ENCODE peak calls at places on chromosomes 2 and 18, in five cellular contexts. D, B, I, K and U are unnamed samples.

GRCh38 chr18:2547477-2548087 is 23.7 kb downstream of the METTL4 start:
- DNase-seq in B (peak), D (no peak), I (no peak), K (no peak), U (peak)

GRCh38 chr2:144886847-144887246 is 366.9 kb upstream of the ZEB2 start:
- DNase-seq in I (no peak), D (no peak), K (no peak), B (no peak), U (no peak)

GRCh38 chr2:239763433-239764097 is 261.6 kb downstream of the NDUFA10 start:
- DNase-seq in B (no peak), K (no peak), D (no peak), I (no peak), U (no peak)

GRCh38 chr2:75790121-75790520 is 79.4 kb upstream of the GCFC2 start:
- DNase-seq in D (no peak), I (no peak), B (no peak), K (no peak), U (no peak)

GRCh38 chr2:70702711-70703395 is 65.1 kb downstream of the ADD2 start:
- DNase-seq in K (no peak), B (no peak), D (no peak), I (no peak), U (no peak)

GRCh38 chr18:3605562-3606443 is 155.8 kb downstream of the TGIF1 start:
- DNase-seq in I (no peak), B (peak), K (no peak), D (no peak), U (no peak)

GRCh38 chr2:64837116-64837704 is 152.0 kb upstream of the SLC1A4 start:
- DNase-seq in I (no peak), K (no peak), B (no peak), D (no peak), U (no peak)

GRCh38 chr18:76687271-76688006 is 134.9 kb upstream of the ZNF236 start:
- DNase-seq in B (no peak), I (no peak), K (peak), D (no peak), U (peak)

GRCh38 chr2:238123991-238124470 is 14.4 kb upstream of the KLHL30 start:
- DNase-seq in I (no peak), B (no peak), K (no peak), D (no peak), U (no peak)

GRCh38 chr2:183035954-183036669 is 2.1 kb downstream of the NCKAP1 start:
- DNase-seq in B (peak), D (no peak), I (no peak), K (no peak), U (peak)

GRCh38 chr2:42935692-42936631 is 143.6 kb upstream of the HAAO start:
- DNase-seq in K (no peak), B (no peak), I (no peak), D (no peak), U (no peak)

GRCh38 chr2:74747411-74748080 is 86.4 kb upstream of the HK2 start:
- DNase-seq in I (no peak), D (no peak), B (no peak), K (no peak), U (no peak)

GRCh38 chr18:23981369-23981768 is 33.2 kb upstream of the TTC39C start:
- DNase-seq in D (no peak), I (no peak), B (no peak), K (no peak), U (no peak)

GRCh38 chr2:45771251-45771650 is 119.8 kb downstream of the PRKCE start:
- DNase-seq in B (no peak), I (no peak), K (no peak), D (no peak), U (no peak)

GRCh38 chr2:80256396-80257167 is 48.0 kb downstream of the LRRTM1 start:
- DNase-seq in K (no peak), B (no peak), D (no peak), I (no peak), U (no peak)

GRCh38 chr18:12307871-12308385 is at the start of gene TUBB6:
- DNase-seq in D (no peak), I (no peak), K (no peak), B (no peak), U (peak)

GRCh38 chr2:204538179-204539009 is 6.9 kb upstream of the PARD3B start:
- DNase-seq in B (no peak), K (no peak), D (no peak), I (no peak), U (no peak)

GRCh38 chr18:72742002-72742401 is 125.8 kb downstream of the NETO1 start:
- DNase-seq in B (no peak), K (no peak), D (no peak), I (no peak), U (no peak)

GRCh38 chr2:222703091-222703490 is 31.6 kb downstream of the MOGAT1 start:
- DNase-seq in K (no peak), D (no peak), I (no peak), B (no peak), U (no peak)

GRCh38 chr2:125455110-125455509 is 1200.8 kb upstream of the GYPC start:
- DNase-seq in I (no peak), B (no peak), K (no peak), D (no peak), U (no peak)

GRCh38 chr18:23067236-23067635 is 68.0 kb upstream of the CABLES1 start:
- DNase-seq in I (no peak), B (peak), K (no peak), D (no peak), U (no peak)

GRCh38 chr2:240455719-240456606 is 20.5 kb downstream of the GPC1 start:
- DNase-seq in D (no peak), K (no peak), I (no peak), B (no peak), U (no peak)

GRCh38 chr2:114550895-114551793 is 108.7 kb downstream of the DPP10 start:
- DNase-seq in K (no peak), B (peak), D (no peak), I (peak), U (peak)

GRCh38 chr2:200797242-200797770 is 14.4 kb upstream of the BZW1 start:
- DNase-seq in B (no peak), D (no peak), K (no peak), I (no peak), U (no peak)

GRCh38 chr2:85145116-85145820 is 12.1 kb downstream of the TCF7L1 start:
- DNase-seq in I (no peak), D (no peak), B (no peak), K (no peak), U (no peak)

GRCh38 chr2:24435391-24436316 is 55.4 kb upstream of the NCOA1 start:
- DNase-seq in D (no peak), B (no peak), I (no peak), K (no peak), U (no peak)

GRCh38 chr2:69138247-69138754 is 125.3 kb downstream of the ANTXR1 start:
- DNase-seq in I (no peak), K (no peak), D (no peak), B (no peak), U (no peak)

GRCh38 chr18:79533591-79533990 is 137.9 kb downstream of the NFATC1 start:
- DNase-seq in D (no peak), B (no peak), I (no peak), K (no peak), U (no peak)

GRCh38 chr2:104952976-104953375 is 84.9 kb upstream of the MRPS9 start:
- DNase-seq in I (no peak), K (no peak), D (no peak), B (no peak), U (no peak)

GRCh38 chr18:45688834-45689233 is 35.1 kb upstream of the SLC14A1 start:
- DNase-seq in I (no peak), K (peak), B (peak), D (peak), U (no peak)

GRCh38 chr18:56748698-56749268 is 97.6 kb downstream of the WDR7 start:
- DNase-seq in K (no peak), B (peak), D (no peak), I (peak), U (peak)

GRCh38 chr2:236046715-236047114 is 121.5 kb downstream of the GBX2 start:
- DNase-seq in I (no peak), B (no peak), K (no peak), D (no peak), U (no peak)

GRCh38 chr18:77086656-77087390 is 45.8 kb downstream of the MBP start:
- DNase-seq in B (no peak), D (no peak), K (no peak), I (no peak), U (no peak)

GRCh38 chr2:239343460-239343859 is 57.4 kb downstream of the HDAC4 start:
- DNase-seq in B (no peak), K (no peak), I (no peak), D (no peak), U (no peak)

GRCh38 chr2:236120829-236121228 is 47.4 kb downstream of the GBX2 start:
- DNase-seq in I (no peak), B (no peak), K (no peak), D (no peak), U (no peak)

GRCh38 chr2:161488131-161488699 is 72.1 kb downstream of the TBR1 start:
- DNase-seq in D (no peak), B (no peak), K (no peak), I (no peak), U (no peak)

GRCh38 chr2:172308253-172308935 is 119.0 kb upstream of the ITGA6 start:
- DNase-seq in D (no peak), B (no peak), K (no peak), I (no peak), U (no peak)